ENCODE peak calls at places on chromosomes 12 and 14, in five cellular contexts. K is fibroblast of lung, E is adrenal gland, J is cardiac muscle cell, C is heart right ventricle. Y is an unnamed sample.

GRCh38 chr14:59939828-59940227 is 19.9 kb downstream of the LRRC9 start:
- DNase-seq in K (no peak), E (no peak), J (no peak), C (no peak), Y (no peak)

GRCh38 chr12:121190523-121191031 is 19.4 kb upstream of the P2RX4 start:
- DNase-seq in K (peak), E (peak), J (no peak), C (no peak), Y (no peak)

GRCh38 chr12:3243376-3244084 is 166.4 kb downstream of the TSPAN9 start:
- DNase-seq in K (no peak), E (no peak), J (no peak), C (no peak), Y (no peak)

GRCh38 chr12:118164798-118165486 is 29.0 kb downstream of the PEBP1 start:
- DNase-seq in K (peak), E (peak), J (peak), C (no peak), Y (no peak)

GRCh38 chr14:74062809-74063150 is 21.5 kb downstream of the ALDH6A1 start:
- DNase-seq in K (no peak), E (no peak), J (no peak), C (no peak), Y (no peak)

GRCh38 chr12:62258231-62258630 is 2.0 kb upstream of the USP15 start:
- DNase-seq in K (no peak), E (no peak), J (no peak), C (no peak), Y (no peak)

GRCh38 chr14:96410119-96410518 is 18.2 kb downstream of the AK7 start:
- DNase-seq in K (no peak), E (no peak), J (no peak), C (no peak), Y (no peak)

GRCh38 chr12:68813242-68813593 is 5.2 kb downstream of the MDM2 start:
- DNase-seq in K (no peak), E (no peak), J (no peak), C (no peak), Y (no peak)

GRCh38 chr12:60577607-60578006 is 981.8 kb downstream of the SLC16A7 start:
- DNase-seq in K (no peak), E (no peak), J (no peak), C (no peak), Y (no peak)

GRCh38 chr12:517538-517937 is 57.8 kb downstream of the B4GALNT3 start:
- DNase-seq in K (no peak), E (no peak), J (no peak), C (no peak), Y (no peak)

DNA sequence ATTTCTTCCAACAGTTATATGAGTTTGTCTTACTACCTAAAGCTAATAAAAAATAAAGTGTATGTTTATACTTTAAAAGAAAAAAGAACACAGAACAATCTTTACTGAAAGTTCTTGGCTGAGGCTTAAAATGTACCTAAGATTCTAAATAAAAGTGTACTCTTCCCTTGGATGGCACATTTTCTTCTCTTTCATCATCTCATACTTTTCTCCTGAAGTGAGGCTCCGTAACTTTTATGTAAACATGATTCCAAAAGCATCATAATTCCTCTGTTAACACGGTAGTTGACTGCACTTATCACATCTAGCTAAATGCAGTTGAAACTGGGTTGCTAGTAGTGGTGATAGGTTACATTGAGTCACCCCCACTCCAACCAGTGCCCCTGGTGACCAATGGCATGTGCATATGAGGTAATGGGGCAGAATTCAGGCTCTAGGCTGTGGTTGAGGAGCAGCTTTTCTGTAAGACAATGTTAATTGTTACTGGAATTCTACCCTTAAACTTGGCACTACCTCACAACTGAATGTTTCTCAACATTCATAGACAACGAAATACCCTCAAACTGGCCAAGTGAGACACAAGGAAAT is 38.4 kb downstream of the WASHC3 start:
- DNase-seq in K (peak), E (no peak), J (no peak), C (no peak), Y (no peak)
- H3K4me3 ChIP-seq in K (no peak), E (no peak), J (no peak), C (no peak), Y (no peak)

GRCh38 chr14:45051896-45052295 is 32.0 kb upstream of the PRPF39 start:
- DNase-seq in K (no peak), E (no peak), J (no peak), C (no peak), Y (no peak)

GRCh38 chr14:45048385-45048784 is 35.5 kb upstream of the PRPF39 start:
- DNase-seq in K (no peak), E (no peak), J (no peak), C (no peak), Y (no peak)

GRCh38 chr14:45051180-45051579 is 32.7 kb upstream of the PRPF39 start:
- DNase-seq in K (no peak), E (no peak), J (no peak), C (no peak), Y (no peak)
- H3K27ac ChIP-seq in K (no peak), E (no peak), J (no peak), C (no peak), Y (no peak)

DNA sequence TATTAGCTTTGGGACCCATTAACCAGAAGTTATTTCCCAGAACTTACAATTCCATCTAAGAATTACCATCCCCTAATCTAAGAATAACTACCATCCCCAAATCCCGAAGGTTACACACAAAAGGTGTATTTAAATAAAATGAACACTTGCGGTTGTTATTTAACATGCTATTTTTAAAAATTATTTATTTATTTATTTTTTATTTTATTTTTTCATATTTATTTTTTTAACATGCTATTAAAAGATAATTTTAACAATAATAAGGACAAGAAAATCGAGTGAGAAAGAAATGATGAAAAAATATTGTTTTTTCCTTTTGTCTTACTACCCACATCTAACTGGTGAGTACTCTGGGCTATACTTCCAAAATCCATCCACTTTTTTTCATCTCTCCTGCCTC is 6.3 kb downstream of the FBXO33 start:
- DNase-seq in K (no peak), E (no peak), J (no peak), C (no peak), Y (no peak)
- H3K4me3 ChIP-seq in K (no peak), E (no peak), J (no peak), C (no peak), Y (no peak)

GRCh38 chr14:53879747-53880146 is 76.9 kb downstream of the BMP4 start:
- DNase-seq in K (no peak), E (no peak), J (no peak), C (no peak), Y (no peak)

GRCh38 chr14:53881921-53882320 is 74.7 kb downstream of the BMP4 start:
- DNase-seq in K (no peak), E (no peak), J (no peak), C (no peak), Y (no peak)

GRCh38 chr14:53881161-53881846 is 75.3 kb downstream of the BMP4 start:
- DNase-seq in K (peak), E (no peak), J (no peak), C (no peak), Y (no peak)

GRCh38 chr14:53879022-53879686 is 77.5 kb downstream of the BMP4 start:
- DNase-seq in K (no peak), E (no peak), J (no peak), C (no peak), Y (no peak)

GRCh38 chr14:53880761-53881160 is 75.9 kb downstream of the BMP4 start:
- DNase-seq in K (no peak), E (no peak), J (no peak), C (no peak), Y (no peak)
- H3K27ac ChIP-seq in K (no peak), E (no peak), J (no peak), C (no peak), Y (no peak)

GRCh38 chr12:89977356-89978185 is 268.9 kb upstream of the ATP2B1 start:
- DNase-seq in K (no peak), E (no peak), J (no peak), C (no peak), Y (no peak)
- H3K4me3 ChIP-seq in K (no peak), E (no peak), J (no peak), C (no peak), Y (no peak)

DNA sequence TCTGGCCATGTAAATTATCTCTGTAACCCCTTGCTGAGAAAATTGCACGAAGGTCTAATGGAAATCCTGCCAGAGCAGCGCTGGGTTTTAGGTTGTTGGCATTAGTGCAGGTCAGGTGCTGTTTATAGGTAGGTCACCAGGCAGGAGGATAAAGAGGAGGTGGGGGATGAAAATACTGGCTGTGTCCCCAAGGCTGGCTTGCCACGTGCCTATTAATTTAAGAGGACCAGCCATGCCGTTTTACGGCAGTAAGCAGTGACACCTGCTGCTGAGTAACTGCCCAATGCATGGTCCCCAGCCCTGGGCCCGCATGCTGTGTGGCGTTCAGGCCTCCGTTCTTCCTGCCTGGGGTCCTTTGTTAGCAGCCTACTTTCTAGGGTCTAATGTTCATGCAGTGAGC is 67.2 kb downstream of the WDR20 start:
- DNase-seq in K (no peak), E (no peak), J (no peak), C (no peak), Y (no peak)
- H3K27ac ChIP-seq in K (no peak), E (no peak), J (no peak), C (no peak), Y (no peak)

DNA sequence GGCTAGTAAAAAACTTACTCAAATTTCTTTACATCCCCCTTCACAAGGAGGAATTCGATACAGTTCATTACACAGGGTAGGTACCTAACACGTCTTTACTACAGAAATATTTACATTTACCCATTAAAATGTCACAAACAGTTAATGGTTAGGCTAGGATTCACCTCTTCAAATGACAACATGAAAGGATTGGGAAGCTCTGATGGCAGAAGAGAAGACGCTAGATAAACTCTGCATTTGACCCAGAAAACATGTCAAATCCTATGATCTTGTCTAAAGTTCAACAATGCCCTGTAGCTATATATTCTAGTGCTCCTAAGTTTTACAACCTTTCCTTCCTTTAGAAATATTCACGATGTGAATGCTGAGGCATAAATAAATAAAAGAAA is 64.8 kb downstream of the DENND5B start:
- DNase-seq in K (no peak), E (no peak), J (no peak), C (no peak), Y (no peak)
- H3K4me3 ChIP-seq in K (no peak), E (no peak), J (no peak), C (no peak), Y (no peak)

GRCh38 chr12:123046431-123046830 is 66.0 kb downstream of the ARL6IP4 start:
- DNase-seq in K (no peak), E (no peak), J (no peak), C (no peak), Y (no peak)
- H3K27ac ChIP-seq in K (no peak), E (no peak), J (no peak), C (no peak), Y (no peak)

GRCh38 chr14:94995551-94995950 is 161.8 kb downstream of the DICER1 start:
- DNase-seq in K (no peak), E (no peak), J (no peak), C (no peak), Y (no peak)

GRCh38 chr14:94989417-94989816 is 167.9 kb downstream of the DICER1 start:
- DNase-seq in K (no peak), E (no peak), J (no peak), C (no peak), Y (no peak)

GRCh38 chr14:94989946-94990345 is 167.4 kb downstream of the DICER1 start:
- DNase-seq in K (no peak), E (no peak), J (no peak), C (no peak), Y (no peak)

GRCh38 chr14:94994245-94994644 is 163.1 kb downstream of the DICER1 start:
- DNase-seq in K (no peak), E (no peak), J (no peak), C (no peak), Y (no peak)

DNA sequence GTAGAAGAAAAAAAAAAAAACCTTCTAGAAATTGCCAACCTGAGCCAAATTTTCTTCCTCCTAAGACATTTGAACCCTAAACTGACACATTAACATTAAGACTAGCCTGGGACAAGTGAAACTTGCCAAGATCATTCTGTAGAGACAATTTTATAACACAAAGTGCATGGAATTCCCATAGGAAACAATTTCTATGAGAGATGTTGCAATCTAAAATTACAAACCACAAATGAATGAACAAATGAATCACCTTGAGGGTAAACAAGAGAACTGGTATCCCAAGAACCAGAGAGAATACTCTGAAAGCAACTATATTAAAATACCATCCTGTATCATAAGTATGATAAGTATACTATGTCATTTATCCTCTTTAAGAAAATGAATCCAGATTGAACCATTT is 165.3 kb downstream of the DICER1 start:
- DNase-seq in K (no peak), E (no peak), J (no peak), C (no peak), Y (no peak)
- H3K4me3 ChIP-seq in K (no peak), E (no peak), J (no peak), C (no peak), Y (no peak)